ENCODE peak calls at places on chromosomes 6 and 20, in five cellular contexts. E, A, V, P and H are unnamed samples.

GRCh38 chr6:25312034-25312620 is 33.0 kb downstream of the CARMIL1 start:
- DNase-seq in E (peak; percentile 51), V (no peak), A (peak; percentile 21), P (no peak), H (no peak)

GRCh38 chr20:20780127-20780822 is 67.8 kb upstream of the RALGAPA2 start:
- DNase-seq in A (peak; percentile 1), E (peak; percentile 80), P (no peak), V (no peak), H (no peak)

GRCh38 chr6:31952140-31952805 is 6.4 kb downstream of the CFB start:
- DNase-seq in V (peak; percentile 84), A (peak; percentile 78), P (no peak), E (peak; percentile 66), H (peak; percentile 83)

GRCh38 chr20:48184229-48184628 is 398.9 kb upstream of the SULF2 start:
- DNase-seq in V (no peak), A (no peak), P (no peak), E (no peak), H (no peak)

GRCh38 chr6:97141756-97142155 is 141.3 kb downstream of the MMS22L start:
- DNase-seq in A (no peak), E (no peak), P (no peak), V (no peak), H (no peak)

GRCh38 chr20:46761566-46761965 is 52.1 kb downstream of the SLC2A10 start:
- DNase-seq in V (no peak), P (no peak), A (no peak), E (no peak), H (peak; percentile 26)

GRCh38 chr6:33384581-33385020 is 7.0 kb upstream of the KIFC1 start:
- DNase-seq in E (no peak), P (no peak), A (peak; percentile 77), V (peak; percentile 23), H (peak; percentile 48)

GRCh38 chr6:34912715-34913464 is 23.8 kb downstream of the ANKS1A start:
- DNase-seq in E (no peak), A (peak; percentile 84), P (no peak), V (no peak), H (no peak)

GRCh38 chr6:70709826-70710225 is 42.1 kb downstream of the SMAP1 start:
- DNase-seq in A (peak; percentile 79), V (no peak), P (no peak), E (no peak), H (no peak)

GRCh38 chr6:130655586-130655985 is 171.6 kb upstream of the SMLR1 start:
- DNase-seq in P (no peak), V (no peak), A (no peak), E (no peak), H (no peak)

GRCh38 chr6:6818078-6818639 is 229.6 kb downstream of the LY86 start:
- DNase-seq in P (no peak), E (no peak), A (no peak), V (no peak), H (no peak)

GRCh38 chr20:53957421-53958172 is 112.8 kb downstream of the BCAS1 start:
- DNase-seq in P (no peak), V (no peak), E (no peak), A (peak; percentile 43), H (no peak)
- TF ChIP-seq CTCF in P (no peak), V (no peak), E (no peak), A (peak; percentile 47), H (no peak)

GRCh38 chr6:165096868-165097267 is 212.5 kb downstream of the C6orf118 start:
- DNase-seq in V (no peak), A (no peak), P (no peak), E (no peak), H (no peak)

GRCh38 chr6:165096209-165096608 is 213.2 kb downstream of the C6orf118 start:
- DNase-seq in V (no peak), P (no peak), A (no peak), E (no peak), H (no peak)

GRCh38 chr6:165092881-165093595 is 216.4 kb downstream of the C6orf118 start:
- DNase-seq in V (no peak), E (no peak), P (no peak), A (no peak), H (no peak)

GRCh38 chr6:165098165-165098564 is 211.2 kb downstream of the C6orf118 start:
- DNase-seq in A (no peak), V (peak; percentile 30), P (no peak), E (no peak), H (no peak)
- TF ChIP-seq CTCF in A (peak; percentile 6), V (peak; percentile 46), P (no peak), E (no peak), H (peak; percentile 43)

GRCh38 chr6:44072452-44072958 is 54.7 kb downstream of the MRPL14 start:
- DNase-seq in E (peak; percentile 63), V (no peak), A (no peak), P (no peak), H (no peak)

GRCh38 chr6:44074383-44075136 is 52.7 kb downstream of the MRPL14 start:
- DNase-seq in A (peak; percentile 81), E (peak; percentile 69), V (peak; percentile 88), P (peak; percentile 27), H (peak; percentile 83)

GRCh38 chr6:44075137-44076015 is 51.9 kb downstream of the MRPL14 start:
- DNase-seq in V (no peak), P (no peak), A (no peak), E (no peak), H (no peak)

GRCh38 chr6:44072959-44073611 is 54.2 kb downstream of the MRPL14 start:
- DNase-seq in V (peak; percentile 97), P (peak; percentile 46), A (peak; percentile 80), E (peak; percentile 90), H (peak; percentile 95)

DNA sequence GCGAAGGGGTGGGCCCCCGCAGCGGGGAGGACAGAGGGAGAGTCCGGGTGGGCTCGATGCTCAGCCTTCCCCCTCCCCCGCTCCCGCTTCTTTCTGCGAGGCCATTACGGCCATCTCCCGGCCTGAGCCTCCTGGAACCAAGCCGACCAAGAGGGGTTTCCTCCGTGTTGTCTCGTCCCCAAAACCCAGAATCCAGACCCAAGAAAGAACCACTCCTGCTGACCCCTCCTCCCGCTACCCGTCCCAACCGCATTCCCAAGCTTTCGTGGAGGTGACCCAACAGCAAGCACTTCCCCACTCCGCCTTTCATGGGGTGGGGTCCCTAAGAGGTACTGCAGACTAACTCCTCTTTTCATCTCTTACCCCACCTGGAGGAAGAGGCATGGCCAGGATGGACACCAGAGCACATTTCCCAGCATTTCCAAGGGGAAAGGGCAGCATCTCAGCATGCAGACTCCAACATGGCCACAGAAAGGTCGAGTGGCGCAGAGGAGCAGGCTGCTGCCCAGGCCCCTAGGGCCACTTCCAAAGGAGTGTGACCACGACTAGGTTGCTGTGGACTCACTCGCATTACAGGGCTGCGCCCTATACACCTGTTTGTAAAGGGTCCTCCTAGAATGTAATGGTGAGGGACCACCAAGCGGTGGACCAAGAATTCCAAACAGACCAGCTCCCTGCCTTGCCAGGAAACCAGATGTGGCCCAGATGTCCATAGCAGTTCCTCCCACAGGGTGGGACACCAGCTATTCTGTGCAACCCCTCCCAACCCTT is 53.5 kb downstream of the MRPL14 start:
- DNase-seq in A (no peak), E (peak; percentile 39), P (no peak), V (no peak), H (peak; percentile 52)
- TF ChIP-seq CTCF in A (peak; percentile 8), E (no peak), P (no peak), V (no peak), H (peak; percentile 15)

GRCh38 chr20:57400262-57400701 is 9.1 kb downstream of the RBM38 start:
- DNase-seq in V (no peak), P (no peak), E (no peak), A (no peak), H (no peak)
- TF ChIP-seq CTCF in V (peak; percentile 11), P (no peak), E (no peak), A (peak; percentile 16), H (no peak)

DNA sequence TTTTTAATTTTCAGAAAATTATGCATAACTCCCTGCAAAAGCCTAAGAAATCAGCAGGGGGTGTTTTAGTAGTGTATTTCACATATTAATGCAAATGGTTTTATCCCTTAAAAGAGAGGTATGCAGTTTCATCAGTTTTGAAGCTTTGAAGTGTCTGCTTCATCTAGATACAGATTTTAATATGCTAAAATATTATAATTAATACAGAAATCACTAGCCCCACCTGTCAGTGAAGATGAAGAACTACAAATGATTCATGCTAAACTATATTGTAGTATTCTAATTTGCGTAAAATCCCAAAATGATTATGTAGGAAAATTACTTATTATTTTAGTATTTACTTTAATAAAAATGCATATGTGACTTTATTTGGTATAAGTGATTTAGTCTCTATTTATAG is 2.9 kb upstream of the TFB1M start:
- DNase-seq in P (no peak), A (peak; percentile 50), V (no peak), E (no peak), H (no peak)
- TF ChIP-seq CTCF in P (peak; percentile 45), A (peak; percentile 42), V (peak; percentile 9), E (no peak), H (no peak)

GRCh38 chr6:92806254-92806653 is 613.1 kb downstream of the EPHA7 start:
- DNase-seq in A (no peak), E (no peak), P (no peak), V (no peak), H (no peak)

GRCh38 chr6:92810913-92811312 is 608.4 kb downstream of the EPHA7 start:
- DNase-seq in P (no peak), E (no peak), A (peak; percentile 65), V (peak; percentile 83), H (peak; percentile 56)
- TF ChIP-seq CTCF in P (no peak), E (peak; percentile 18), A (peak; percentile 86), V (peak; percentile 79), H (peak; percentile 66)

GRCh38 chr20:29079769-29080690 is 2177.4 kb upstream of the DEFB115 start:
- DNase-seq in P (no peak), A (peak; percentile 70), V (no peak), E (peak; percentile 53), H (peak; percentile 56)
- TF ChIP-seq CTCF in P (no peak), A (peak; percentile 40), V (no peak), E (no peak), H (no peak)

GRCh38 chr20:44603327-44603726 is 20.9 kb downstream of the PKIG start:
- DNase-seq in E (no peak), A (no peak), V (peak; percentile 26), P (no peak), H (no peak)
- TF ChIP-seq CTCF in E (no peak), A (no peak), V (peak; percentile 45), P (no peak), H (peak; percentile 43)

DNA sequence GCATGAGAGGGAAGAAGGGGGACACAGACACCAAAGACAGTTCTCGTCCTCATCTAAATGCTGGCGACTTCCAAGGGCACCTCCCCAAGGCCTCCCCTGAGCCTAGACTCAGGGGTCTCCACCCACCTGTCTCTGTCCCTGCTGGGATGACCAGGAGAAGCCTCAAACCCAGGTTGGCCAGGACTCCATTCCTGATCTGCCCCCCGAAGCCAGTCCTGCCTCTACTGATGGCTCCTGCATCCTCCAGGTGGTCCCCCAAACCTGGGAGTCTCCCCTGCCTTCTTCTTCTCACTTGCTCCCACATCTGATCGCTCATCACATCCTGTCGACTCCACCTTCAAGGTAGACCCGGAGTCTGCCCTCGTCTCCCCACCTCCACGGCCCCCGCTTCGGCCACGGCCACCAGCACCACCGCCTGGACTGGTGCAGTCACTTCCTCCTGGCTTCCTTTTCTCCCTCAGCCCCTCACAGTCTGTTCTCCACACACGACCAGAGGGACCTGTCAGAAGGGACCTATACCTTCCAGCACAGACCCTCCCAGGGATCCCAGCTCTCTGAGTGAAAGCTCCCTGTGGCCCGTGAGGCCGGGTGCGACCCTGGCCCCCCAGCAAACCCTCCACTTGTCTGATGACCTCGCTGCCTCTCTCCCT is 92.1 kb downstream of the CEBPB start:
- DNase-seq in V (no peak), E (no peak), A (no peak), P (no peak), H (no peak)
- TF ChIP-seq CTCF in V (no peak), E (no peak), A (no peak), P (no peak), H (no peak)